ENCODE peak calls at places on chromosomes 13 and 19, in nine cellular contexts. C is endothelial cell of umbilical vein, D is PC-3, O is astrocyte, Y is Karpas-422, Z is GM23338, T is fibroblast of lung, S is mammary epithelial cell, F is GM23248. P is an unnamed sample.
A peak's percentile ranks its signal among the peaks of the same experiment; 100 is the strongest.

GRCh38 chr13:100229603-100230002 is 140.7 kb downstream of the PCCA start:
- DNase-seq in S (no peak), T (no peak), Z (no peak), C (no peak), D (no peak), O (no peak), Y (no peak), F (no peak), P (no peak)

GRCh38 chr13:27293051-27293691 is 22.5 kb downstream of the RASL11A start:
- DNase-seq in D (no peak), Z (no peak), F (no peak), C (no peak), O (no peak), T (no peak), Y (peak; percentile 49), S (no peak), P (no peak)

GRCh38 chr19:41922585-41922984 is 5.7 kb downstream of the ERFL start:
- DNase-seq in O (no peak), Z (no peak), F (no peak), T (no peak), D (no peak), C (no peak), S (no peak), Y (no peak), P (no peak)

GRCh38 chr19:32686847-32687450 is 4.7 kb upstream of the NUDT19 start:
- DNase-seq in Z (no peak), S (no peak), T (no peak), C (no peak), O (no peak), Y (no peak), D (no peak), F (no peak), P (no peak)

GRCh38 chr13:30934381-30934780 is 1.9 kb downstream of the TEX26 start:
- DNase-seq in Y (peak; percentile 48), T (no peak), D (no peak), C (no peak), Z (peak; percentile 63), S (no peak), O (no peak), F (no peak), P (no peak)

GRCh38 chr13:19152403-19152802 is 29.2 kb downstream of the TUBA3C start:
- DNase-seq in D (no peak), Z (no peak), F (no peak), Y (no peak), S (no peak), T (no peak), C (no peak), O (no peak), P (no peak)

GRCh38 chr19:55542292-55542855 is 3.0 kb downstream of the SBK3 start:
- DNase-seq in D (no peak), S (no peak), O (no peak), T (no peak), C (no peak), Y (no peak), F (no peak), Z (no peak), P (no peak)

GRCh38 chr13:51643114-51643881 is 59.0 kb downstream of the WDFY2 start:
- DNase-seq in T (peak; percentile 95), Z (peak; percentile 44), O (peak; percentile 93), S (peak; percentile 86), Y (no peak), D (peak; percentile 83), C (peak; percentile 62), F (peak; percentile 94), P (no peak)

GRCh38 chr13:69331245-69331644 is 776.4 kb upstream of the ATXN8OS start:
- DNase-seq in T (peak; percentile 14), Z (no peak), D (no peak), O (peak; percentile 3), F (no peak), S (no peak), Y (no peak), C (no peak), P (no peak)

GRCh38 chr19:43444531-43445340 is 20.7 kb downstream of the LYPD3 start:
- DNase-seq in Y (no peak), T (no peak), S (no peak), F (no peak), D (no peak), C (no peak), O (no peak), Z (no peak), P (no peak)

GRCh38 chr13:45506811-45507210 is 42.1 kb downstream of the COG3 start:
- DNase-seq in Y (no peak), T (no peak), F (no peak), D (no peak), O (no peak), C (no peak), S (no peak), Z (no peak), P (no peak)

DNA sequence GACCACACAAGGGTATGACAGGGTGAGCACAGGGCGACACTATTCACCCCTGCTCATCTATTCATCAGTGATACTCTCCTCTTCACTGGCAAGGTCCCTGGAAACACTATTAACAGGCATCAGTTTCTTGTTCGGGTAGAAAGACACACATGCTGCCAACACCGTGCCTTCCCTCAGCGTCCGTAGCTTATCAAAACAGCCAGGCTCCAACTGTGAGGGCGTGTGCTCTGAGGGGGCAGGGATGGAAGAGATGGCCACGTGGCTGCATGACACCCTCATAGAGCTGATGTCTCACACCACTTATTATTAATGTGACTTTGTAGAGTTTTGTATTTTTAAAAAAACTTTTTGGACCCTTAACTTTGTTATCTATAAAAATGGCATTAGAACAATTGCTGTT is 160.3 kb downstream of the ITGBL1 start:
- DNase-seq in S (no peak), Y (no peak), T (no peak), C (no peak), Z (no peak), O (no peak), F (peak; percentile 31), D (no peak), P (no peak)
- H3K27me3 ChIP-seq in S (no peaks in the 10 kb centered on the region), Y (no peaks in the 10 kb centered on the region), T (no peaks in the 10 kb centered on the region), C (no peaks in the 10 kb centered on the region), Z (no peaks in the 10 kb centered on the region), O (no peaks in the 10 kb centered on the region), F (no peaks in the 10 kb centered on the region), D (no peaks in the 10 kb centered on the region), P (no peaks in the 10 kb centered on the region)

GRCh38 chr19:16115309-16116039 is 3.8 kb downstream of the RAB8A start:
- DNase-seq in Z (no peak), O (no peak), C (no peak), F (no peak), T (no peak), S (no peak), D (no peak), Y (no peak), P (no peak)
- H3K79me2 ChIP-seq in Z (peaks cover 39% of the 10 kb centered on the region), O (peaks cover 58% of the 10 kb centered on the region), C (peaks cover 44% of the 10 kb centered on the region), F (peaks cover 57% of the 10 kb centered on the region), T (peaks cover 36% of the 10 kb centered on the region), S (peaks cover 66% of the 10 kb centered on the region), D (peaks cover 59% of the 10 kb centered on the region), Y (peaks cover 65% of the 10 kb centered on the region), P (peaks cover 69% of the 10 kb centered on the region)

GRCh38 chr19:8610041-8610927 is at the start of gene ADAMTS10:
- DNase-seq in C (no peak), F (peak; percentile 62), S (no peak), Y (no peak), D (no peak), O (peak; percentile 66), Z (peak; percentile 76), T (peak; percentile 63), P (no peak)

GRCh38 chr19:8610928-8611284 is 391 bp upstream of the ADAMTS10 start:
- DNase-seq in Z (peak; percentile 83), T (no peak), F (no peak), O (no peak), D (no peak), S (no peak), Y (no peak), C (no peak), P (no peak)

GRCh38 chr19:8611391-8611883 is 922 bp upstream of the ADAMTS10 start:
- DNase-seq in C (no peak), S (no peak), D (no peak), O (no peak), F (peak; percentile 25), Z (peak; percentile 59), Y (no peak), T (peak; percentile 35), P (no peak)

GRCh38 chr19:8608858-8609209 is 1.7 kb downstream of the ADAMTS10 start:
- DNase-seq in Y (no peak), O (no peak), T (no peak), S (no peak), C (no peak), F (no peak), D (no peak), Z (no peak), P (no peak)

GRCh38 chr19:8609210-8610040 is 1.1 kb downstream of the ADAMTS10 start:
- DNase-seq in T (peak; percentile 85), D (no peak), C (peak; percentile 53), F (peak; percentile 79), S (no peak), O (peak; percentile 81), Y (no peak), Z (peak; percentile 87), P (no peak)
- H3K4me3 ChIP-seq in T (peak overlapping the region; percentile 84), D (no peak overlapping the region), C (peak overlapping the region; percentile 45), F (peak overlapping the region; percentile 76), S (no peak overlapping the region), O (peak overlapping the region; percentile 100), Y (no peak overlapping the region), Z (peak overlapping the region; percentile 87), P (no peak overlapping the region)

GRCh38 chr19:44749318-44749717 is 810 bp downstream of the BCL3 start:
- DNase-seq in O (no peak), C (no peak), D (no peak), F (peak; percentile 37), T (no peak), Z (no peak), S (no peak), Y (no peak), P (no peak)
- H3K27me3 ChIP-seq in O (no peaks in the 10 kb centered on the region), C (no peaks in the 10 kb centered on the region), D (no peaks in the 10 kb centered on the region), F (no peaks in the 10 kb centered on the region), T (no peaks in the 10 kb centered on the region), Z (peaks cover 92% of the 10 kb centered on the region), S (no peaks in the 10 kb centered on the region), Y (no peaks in the 10 kb centered on the region), P (peaks cover 11% of the 10 kb centered on the region)

GRCh38 chr19:4986056-4986455 is 17.1 kb downstream of the KDM4B start:
- DNase-seq in S (no peak), Z (no peak), T (no peak), C (no peak), Y (no peak), F (no peak), D (no peak), O (no peak), P (no peak)
- H3K79me2 ChIP-seq in S (peaks cover 92% of the 10 kb centered on the region), Z (peaks cover 94% of the 10 kb centered on the region), T (peaks cover 47% of the 10 kb centered on the region), C (peaks cover 43% of the 10 kb centered on the region), Y (peaks cover 49% of the 10 kb centered on the region), F (peaks cover 98% of the 10 kb centered on the region), D (peaks cover 94% of the 10 kb centered on the region), O (peaks cover 93% of the 10 kb centered on the region), P (peaks cover 89% of the 10 kb centered on the region)